ENCODE peak calls at places on chromosomes 7 and 10, in seven cellular contexts. L is cardiac muscle cell; H is mammary epithelial cell; K is lower lobe of right lung; O is thoracic aorta; T is GM23338; F is CD8-positive, alpha-beta T cell. M is an unnamed sample.

GRCh38 chr10:79417266-79417665 is 28.2 kb downstream of the ZCCHC24 start:
- DNase-seq in L (no peak), H (no peak), K (peak; percentile 41), O (no peak), T (no peak), F (no peak), M (no peak)

GRCh38 chr7:262251-262572 is 27.8 kb upstream of the FOXL3 start:
- DNase-seq in L (no peak), H (no peak), K (peak; percentile 37), O (no peak), T (no peak), F (no peak), M (no peak)

GRCh38 chr7:154484943-154485342 is 432.7 kb downstream of the DPP6 start:
- DNase-seq in L (no peak), H (no peak), K (no peak), O (no peak), T (no peak), F (no peak), M (no peak)

GRCh38 chr7:95059842-95060313 is 152.5 kb downstream of the PPP1R9A start:
- DNase-seq in L (no peak), H (no peak), K (no peak), O (no peak), T (no peak), F (no peak), M (no peak)

GRCh38 chr7:7803597-7804229 is 85.3 kb upstream of the RPA3 start:
- DNase-seq in L (no peak), H (no peak), K (no peak), O (no peak), T (no peak), F (no peak), M (no peak)

GRCh38 chr10:11745045-11745444 is 2.9 kb downstream of the ECHDC3 start:
- DNase-seq in L (no peak), H (no peak), K (no peak), O (no peak), T (no peak), F (no peak), M (no peak)

GRCh38 chr7:43649755-43650274 is 66.9 kb downstream of the STK17A start:
- DNase-seq in L (no peak), H (peak; percentile 72), K (no peak), O (no peak), T (no peak), F (peak; percentile 81), M (no peak)

GRCh38 chr10:48520594-48520993 is 84.3 kb downstream of the ARHGAP22 start:
- DNase-seq in L (no peak), H (no peak), K (no peak), O (no peak), T (no peak), F (no peak), M (peak; percentile 24)

GRCh38 chr7:110975476-110975875 is 115.5 kb upstream of the LRRN3 start:
- DNase-seq in L (no peak), H (no peak), K (no peak), O (no peak), T (no peak), F (no peak), M (no peak)

GRCh38 chr7:113389247-113389646 is 270.9 kb upstream of the SMIM30 start:
- DNase-seq in L (no peak), H (no peak), K (no peak), O (no peak), T (no peak), F (no peak), M (no peak)

GRCh38 chr7:70319057-70319456 is 720.8 kb downstream of the AUTS2 start:
- DNase-seq in L (no peak), H (no peak), K (no peak), O (no peak), T (no peak), F (no peak), M (no peak)

GRCh38 chr10:111973306-111973705 is 210.3 kb downstream of the GPAM start:
- DNase-seq in L (no peak), H (no peak), K (no peak), O (no peak), T (no peak), F (no peak), M (no peak)

GRCh38 chr7:106515321-106515720 is 145.6 kb downstream of the CCDC71L start:
- DNase-seq in L (peak; percentile 35), H (no peak), K (no peak), O (no peak), T (no peak), F (no peak), M (no peak)

GRCh38 chr7:157715071-157715937 is 378.5 kb downstream of the DNAJB6 start:
- DNase-seq in L (no peak), H (no peak), K (no peak), O (no peak), T (no peak), F (no peak), M (peak; percentile 52)

GRCh38 chr7:128827248-128827958 is 2.8 kb upstream of the FLNC start:
- DNase-seq in L (peak; percentile 74), H (no peak), K (no peak), O (no peak), T (no peak), F (no peak), M (peak; percentile 88)

DNA sequence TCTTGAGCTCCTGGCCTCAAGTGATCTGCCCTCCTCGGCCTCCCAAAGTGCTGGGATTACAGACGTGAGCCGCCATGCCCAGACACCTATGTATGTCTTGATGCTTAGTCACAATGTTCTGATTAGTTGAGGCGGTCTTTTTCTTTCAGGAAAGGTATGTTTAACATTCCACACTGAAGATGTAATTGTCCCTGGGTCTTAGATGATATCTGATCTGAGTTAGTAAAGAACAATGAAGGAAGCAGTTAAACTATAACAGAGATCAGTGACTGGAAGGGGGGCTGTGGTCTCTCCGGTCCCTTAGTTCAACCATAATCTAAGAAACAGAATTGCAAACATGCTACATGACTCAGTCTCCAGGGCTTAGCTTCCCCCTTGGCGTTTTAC is 31.5 kb upstream of the SH2D4B start:
- DNase-seq in L (no peak), H (peak; percentile 90), K (no peak), O (no peak), T (no peak), F (no peak), M (no peak)
- H3K4me1 ChIP-seq in L (peaks cover 10% of the 10 kb centered on the region), H (peaks cover 66% of the 10 kb centered on the region), K (peaks cover 97% of the 10 kb centered on the region), O (peaks cover 31% of the 10 kb centered on the region), T (peaks cover 6% of the 10 kb centered on the region), F (peaks cover 54% of the 10 kb centered on the region), M (peaks cover 4% of the 10 kb centered on the region)

GRCh38 chr10:81843042-81843441 is 32.0 kb upstream of the NRG3 start:
- DNase-seq in L (no peak), H (no peak), K (no peak), O (no peak), T (peak; percentile 45), F (no peak), M (no peak)
- TF ChIP-seq CTCF in L (no peak), H (no peak), K (no peak), O (no peak), T (peak; percentile 59), F (no peak), M (no peak)

GRCh38 chr10:121654021-121654545 is 55.8 kb upstream of the FGFR2 start:
- DNase-seq in L (no peak), H (no peak), K (no peak), O (no peak), T (no peak), F (no peak), M (no peak)
- H3K4me3 ChIP-seq in L (no peak overlapping the region), H (no peak overlapping the region), K (no peak overlapping the region), O (no peak overlapping the region), T (no peak overlapping the region), F (no peak overlapping the region), M (no peak overlapping the region)

GRCh38 chr10:88092265-88092664 is 228.8 kb downstream of the PTEN start:
- DNase-seq in L (no peak), H (no peak), K (no peak), O (no peak), T (no peak), F (no peak), M (no peak)
- H3K4me1 ChIP-seq in L (peaks cover 3% of the 10 kb centered on the region), H (peaks cover 58% of the 10 kb centered on the region), K (peaks cover 18% of the 10 kb centered on the region), O (peaks cover 37% of the 10 kb centered on the region), T (no peaks in the 10 kb centered on the region), F (peaks cover 38% of the 10 kb centered on the region), M (peaks cover 30% of the 10 kb centered on the region)

M was measured in tibial artery.